ENCODE peak calls at places on chromosomes 7 and 10, in nine cellular contexts. B, D, K, U, Z, F, H, Y and M are unnamed samples.
A peak's percentile ranks its signal among the peaks of the same experiment; 100 is the strongest.

GRCh38 chr10:23478570-23478969 is 39.7 kb downstream of the OTUD1 start:
- DNase-seq in B (no peak), D (peak; percentile 10), K (no peak), U (no peak), Z (no peak), F (peak; percentile 7), H (no peak), Y (no peak), M (no peak)

GRCh38 chr7:120550494-120551048 is 277.6 kb downstream of the KCND2 start:
- DNase-seq in B (peak; percentile 10), D (peak; percentile 22), K (no peak), U (no peak), Z (no peak), F (peak; percentile 15), H (no peak), Y (no peak), M (no peak)

GRCh38 chr10:75525646-75526045 is 94.2 kb downstream of the LRMDA start:
- DNase-seq in B (no peak), D (no peak), K (no peak), U (no peak), Z (no peak), F (peak; percentile 73), H (no peak), Y (peak; percentile 14), M (no peak)

GRCh38 chr10:14645239-14645960 is 129.3 kb downstream of the FAM107B start:
- DNase-seq in B (no peak), D (no peak), K (no peak), U (peak; percentile 26), Z (no peak), F (no peak), H (no peak), Y (no peak), M (no peak)

GRCh38 chr10:122181055-122181732 is 89.9 kb upstream of the BTBD16 start:
- DNase-seq in B (no peak), D (no peak), K (no peak), U (no peak), Z (no peak), F (peak; percentile 63), H (peak; percentile 11), Y (no peak), M (no peak)

GRCh38 chr10:50275650-50276235 is 24.4 kb upstream of the ASAH2 start:
- DNase-seq in B (peak; percentile 20), D (no peak), K (peak; percentile 57), U (peak; percentile 61), Z (no peak), F (peak; percentile 12), H (peak; percentile 28), Y (no peak), M (peak; percentile 60)

GRCh38 chr7:69373171-69374035 is 224.9 kb upstream of the AUTS2 start:
- DNase-seq in B (no peak), D (no peak), K (no peak), U (no peak), Z (no peak), F (no peak), H (no peak), Y (peak; percentile 10), M (no peak)

GRCh38 chr10:61313460-61313859 is 139.7 kb downstream of the TMEM26 start:
- DNase-seq in B (no peak), D (no peak), K (no peak), U (no peak), Z (no peak), F (no peak), H (no peak), Y (no peak), M (no peak)

GRCh38 chr7:106419455-106420182 is 134.8 kb upstream of the NAMPT start:
- DNase-seq in B (no peak), D (no peak), K (no peak), U (peak; percentile 81), Z (no peak), F (no peak), H (no peak), Y (no peak), M (no peak)

GRCh38 chr7:54846272-54846671 is 87.3 kb upstream of the SEC61G start:
- DNase-seq in B (no peak), D (peak; percentile 50), K (no peak), U (no peak), Z (no peak), F (no peak), H (no peak), Y (no peak), M (no peak)

GRCh38 chr10:124315599-124316270 is 103.0 kb downstream of the OAT start:
- DNase-seq in B (no peak), D (no peak), K (no peak), U (no peak), Z (no peak), F (no peak), H (no peak), Y (no peak), M (no peak)

GRCh38 chr10:88091490-88092061 is 228.2 kb downstream of the PTEN start:
- DNase-seq in B (no peak), D (no peak), K (no peak), U (peak; percentile 90), Z (no peak), F (no peak), H (no peak), Y (peak; percentile 77), M (no peak)

GRCh38 chr7:112484671-112485097 is 3.9 kb downstream of the LSMEM1 start:
- DNase-seq in B (no peak), D (peak; percentile 94), K (no peak), U (no peak), Z (no peak), F (peak; percentile 98), H (peak; percentile 54), Y (no peak), M (no peak)

GRCh38 chr10:76086571-76087260 is 655.3 kb downstream of the LRMDA start:
- DNase-seq in B (peak; percentile 64), D (peak; percentile 79), K (peak; percentile 60), U (peak; percentile 8), Z (peak; percentile 52), F (peak; percentile 93), H (peak; percentile 79), Y (no peak), M (peak; percentile 68)